ENCODE peak calls at places on chromosomes 1 and 21, in four cellular contexts. R is NT2/D1, E is tibial nerve, A is Caco-2. F is an unnamed sample.

GRCh38 chr1:80961464-80962190 is 839.1 kb upstream of the ADGRL2 start:
- DNase-seq in A (no peak), R (no peak), E (no peak), F (no peak)

GRCh38 chr1:211229365-211229759 is 29.8 kb upstream of the RCOR3 start:
- DNase-seq in A (no peak), E (no peak), R (no peak), F (no peak)

GRCh38 chr1:231866392-231867331 is 240.1 kb downstream of the DISC1 start:
- DNase-seq in A (peak; percentile 41), R (peak; percentile 70), E (peak; percentile 58), F (peak; percentile 24)

GRCh38 chr21:36803051-36803709 is 104.3 kb downstream of the SIM2 start:
- DNase-seq in R (no peak), E (no peak), A (no peak), F (no peak)

GRCh38 chr1:230317823-230318819 is 108.0 kb downstream of the PGBD5 start:
- DNase-seq in E (no peak), A (no peak), R (no peak), F (no peak)

GRCh38 chr1:91621907-91622306 is 121.3 kb downstream of the CDC7 start:
- DNase-seq in R (no peak), E (no peak), A (no peak), F (no peak)

GRCh38 chr1:214540324-214540723 is 11.1 kb downstream of the PTPN14 start:
- DNase-seq in E (no peak), R (no peak), A (no peak), F (no peak)

GRCh38 chr21:34545079-34545884 is 33.3 kb upstream of the KCNE1 start:
- DNase-seq in A (peak; percentile 56), R (peak; percentile 55), E (peak; percentile 27), F (no peak)

GRCh38 chr1:6440198-6441126 is 15.9 kb downstream of the ESPN start:
- DNase-seq in E (no peak), A (peak; percentile 80), R (no peak), F (peak; percentile 76)

GRCh38 chr1:59100975-59101374 is 195.9 kb upstream of the FGGY start:
- DNase-seq in E (no peak), R (no peak), A (no peak), F (no peak)

GRCh38 chr1:154842635-154843034 is 27.4 kb downstream of the KCNN3 start:
- DNase-seq in E (no peak), A (no peak), R (no peak), F (no peak)

GRCh38 chr21:44414291-44415072 is 40.8 kb upstream of the LRRC3 start:
- DNase-seq in R (no peak), A (peak; percentile 21), E (no peak), F (no peak)
- H3K9me3 ChIP-seq in R (peaks cover 12% of the 10 kb centered on the region), A (no peaks in the 10 kb centered on the region), E (no peaks in the 10 kb centered on the region), F (no peaks in the 10 kb centered on the region)

GRCh38 chr1:248183996-248184395 is 9.4 kb downstream of the OR2M2 start:
- DNase-seq in E (no peak), A (no peak), R (no peak), F (no peak)

GRCh38 chr1:248187363-248187762 is 9.7 kb upstream of the OR2M3 start:
- DNase-seq in R (no peak), E (no peak), A (no peak), F (no peak)
- H3K9me3 ChIP-seq in R (no peaks in the 10 kb centered on the region), E (no peaks in the 10 kb centered on the region), A (peaks cover 3% of the 10 kb centered on the region), F (no peaks in the 10 kb centered on the region)

DNA sequence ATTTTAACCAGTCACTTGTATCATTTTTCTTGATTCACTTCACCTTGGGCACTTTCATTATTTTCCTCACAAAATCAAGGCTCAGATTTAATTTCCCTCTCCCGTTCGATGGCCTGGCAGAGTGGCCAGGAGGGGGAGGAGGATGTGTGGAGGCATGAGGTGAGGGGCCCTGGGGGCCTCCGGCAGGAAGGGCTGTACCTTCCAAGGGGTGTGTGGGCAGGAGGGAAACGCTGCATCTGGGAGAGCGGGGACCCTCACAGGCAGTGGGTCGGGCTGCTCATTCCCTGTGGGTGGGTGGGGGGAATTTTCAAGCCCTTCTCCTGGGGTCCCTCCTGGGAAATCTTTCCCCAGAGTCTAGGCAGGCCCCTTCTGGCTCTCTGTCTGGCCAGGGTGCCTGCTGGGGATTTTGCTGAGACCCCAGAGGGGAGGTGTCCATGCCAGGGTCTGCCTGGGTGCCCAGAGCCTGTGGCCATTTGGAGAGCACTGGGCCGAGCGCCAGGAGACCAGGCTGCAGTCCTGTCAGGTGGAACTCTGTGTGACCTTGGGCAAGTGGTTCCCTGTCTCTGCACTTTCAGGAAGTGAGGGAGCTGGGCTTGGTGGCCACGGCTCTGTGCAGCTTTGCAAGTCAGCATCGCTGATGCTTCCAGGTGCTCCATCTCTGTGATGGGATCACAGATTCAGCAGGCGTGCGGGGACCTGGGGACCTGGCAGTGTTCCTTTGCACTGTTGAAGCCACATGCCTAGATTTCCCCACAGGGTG is 81.9 kb upstream of the C1orf174 start:
- DNase-seq in A (no peak), E (no peak), R (no peak), F (no peak)
- H3K9me3 ChIP-seq in A (no peaks in the 10 kb centered on the region), E (no peaks in the 10 kb centered on the region), R (no peaks in the 10 kb centered on the region), F (no peaks in the 10 kb centered on the region)

GRCh38 chr1:164746677-164747076 is 187.7 kb downstream of the PBX1 start:
- DNase-seq in E (no peak), R (no peak), A (no peak), F (no peak)

GRCh38 chr1:164754088-164754600 is 195.2 kb downstream of the PBX1 start:
- DNase-seq in A (no peak), E (no peak), R (no peak), F (no peak)

GRCh38 chr1:164753521-164754077 is 194.6 kb downstream of the PBX1 start:
- DNase-seq in E (no peak), A (no peak), R (no peak), F (no peak)

GRCh38 chr1:164743991-164744390 is 185.0 kb downstream of the PBX1 start:
- DNase-seq in R (no peak), E (no peak), A (no peak), F (no peak)

DNA sequence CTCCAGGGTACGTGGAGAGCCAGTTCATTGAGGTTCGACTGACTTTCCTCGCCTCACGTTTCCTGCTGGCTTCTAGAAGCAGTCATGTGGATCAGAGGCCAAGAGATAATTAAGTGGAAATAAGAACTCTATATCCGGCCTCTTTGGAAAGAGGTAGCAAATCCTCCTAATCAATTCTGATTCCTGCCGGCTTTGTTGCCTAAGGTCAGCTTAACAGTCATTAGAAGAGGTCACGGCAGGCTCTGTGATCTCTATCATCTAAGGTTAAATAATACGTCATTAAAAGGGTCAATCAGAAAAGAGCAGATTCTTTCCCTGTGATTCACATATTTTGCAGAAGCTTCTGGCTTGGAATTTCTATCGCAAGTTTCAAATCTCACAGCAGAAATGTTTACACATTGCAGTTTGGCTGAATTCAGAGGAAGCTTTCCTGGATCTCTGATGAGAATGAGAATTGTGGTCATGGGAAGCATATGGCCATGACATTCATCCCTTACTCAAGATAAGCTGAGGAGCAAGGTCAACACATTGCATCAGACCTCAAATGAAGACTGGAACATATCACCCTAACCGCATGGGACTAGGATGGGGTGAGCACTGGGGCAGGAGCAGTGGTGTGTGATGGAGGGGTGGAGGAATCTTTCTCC is 189.4 kb downstream of the PBX1 start:
- DNase-seq in E (peak; percentile 64), A (no peak), R (no peak), F (no peak)
- H3K9me3 ChIP-seq in E (no peaks in the 10 kb centered on the region), A (no peaks in the 10 kb centered on the region), R (no peaks in the 10 kb centered on the region), F (no peaks in the 10 kb centered on the region)

GRCh38 chr1:4482526-4482925 is 171.9 kb upstream of the AJAP1 start:
- DNase-seq in R (no peak), A (no peak), E (no peak), F (no peak)
- H3K9me3 ChIP-seq in R (no peaks in the 10 kb centered on the region), A (no peaks in the 10 kb centered on the region), E (no peaks in the 10 kb centered on the region), F (no peaks in the 10 kb centered on the region)

GRCh38 chr1:163824006-163824405 is 502.3 kb downstream of the NUF2 start:
- DNase-seq in R (no peak), A (no peak), E (peak; percentile 5), F (no peak)
- H3K9me3 ChIP-seq in R (no peaks in the 10 kb centered on the region), A (no peaks in the 10 kb centered on the region), E (no peaks in the 10 kb centered on the region), F (no peaks in the 10 kb centered on the region)

F was measured in T-helper 17 cell.